ENCODE peak calls at places on chromosomes 7 and 10, in seven cellular contexts. E is suprapubic skin, S is psoas muscle, J is lower lobe of right lung, Y is kidney, G is upper lobe of right lung, L is PC-9. D is an unnamed sample.

GRCh38 chr10:70477661-70478162 is 855 bp upstream of the PALD1 start:
- DNase-seq in E (no peak), S (peak), J (no peak), Y (peak), G (no peak), L (peak), D (peak)

GRCh38 chr7:140564643-140565042 is 76.0 kb downstream of the DENND2A start:
- DNase-seq in E (no peak), S (no peak), J (no peak), Y (peak), G (no peak), L (peak), D (peak)

GRCh38 chr10:116324951-116325635 is 845 bp downstream of the CCDC172 start:
- DNase-seq in E (no peak), S (no peak), J (no peak), Y (no peak), G (no peak), L (no peak), D (no peak)

GRCh38 chr10:127600479-127600878 is 51.4 kb downstream of the NPS start:
- DNase-seq in E (no peak), S (no peak), J (no peak), Y (no peak), G (no peak), L (no peak), D (no peak)

GRCh38 chr10:74738052-74738451 is 88.3 kb upstream of the KAT6B start:
- DNase-seq in E (no peak), S (no peak), J (no peak), Y (no peak), G (no peak), L (no peak), D (no peak)

GRCh38 chr10:13860886-13861285 is 274.1 kb downstream of the PRPF18 start:
- DNase-seq in E (no peak), S (no peak), J (no peak), Y (no peak), G (no peak), L (no peak), D (no peak)

GRCh38 chr7:23353172-23353571 is 54.0 kb downstream of the MALSU1 start:
- DNase-seq in E (no peak), S (no peak), J (no peak), Y (no peak), G (no peak), L (no peak), D (no peak)

GRCh38 chr10:63515002-63515763 is 6.0 kb upstream of the REEP3 start:
- DNase-seq in E (no peak), S (no peak), J (no peak), Y (no peak), G (no peak), L (peak), D (no peak)

GRCh38 chr10:106576534-106576933 is 588.0 kb downstream of the SORCS1 start:
- DNase-seq in E (no peak), S (no peak), J (no peak), Y (no peak), G (no peak), L (no peak), D (no peak)

GRCh38 chr10:76871697-76872295 is 765.8 kb downstream of the KCNMA1 start:
- DNase-seq in E (no peak), S (no peak), J (no peak), Y (no peak), G (no peak), L (no peak), D (no peak)

GRCh38 chr10:69655124-69655867 is 25.2 kb downstream of the FAM241B start:
- DNase-seq in E (no peak), S (peak), J (no peak), Y (peak), G (no peak), L (no peak), D (no peak)

DNA sequence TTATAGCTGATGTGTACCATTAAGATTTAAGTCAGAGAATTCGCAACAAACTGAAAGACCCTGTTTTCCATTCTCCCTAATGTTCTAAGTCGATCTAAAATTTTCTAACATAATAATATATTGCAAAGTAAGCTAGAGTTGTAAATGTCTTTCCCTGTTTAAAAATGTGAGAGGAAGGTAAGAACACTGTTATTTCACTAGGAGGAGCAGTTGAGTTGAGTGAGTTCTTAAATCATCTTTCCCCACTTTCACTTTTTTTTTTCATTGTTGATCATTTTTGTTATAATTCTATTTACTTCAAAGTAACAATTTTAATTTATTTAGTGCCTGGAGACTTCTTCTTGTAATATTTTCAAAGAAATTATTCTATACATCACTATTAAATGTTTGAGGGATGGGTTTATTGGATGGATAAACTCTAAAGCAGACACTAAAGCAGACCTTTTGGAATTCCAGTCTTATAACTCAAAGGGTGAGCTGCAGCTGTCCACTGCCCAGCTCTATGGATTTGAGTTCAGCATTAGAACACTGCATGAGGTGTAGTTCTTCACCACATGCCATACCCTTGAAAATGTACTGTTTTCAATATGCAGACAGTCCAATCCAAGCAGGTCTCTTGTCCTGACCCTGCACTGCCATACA is 181.3 kb upstream of the FZD1 start:
- DNase-seq in E (no peak), S (no peak), J (no peak), Y (no peak), G (no peak), L (no peak), D (peak)
- H3K27ac ChIP-seq in E (no peak), S (no peak), J (no peak), Y (no peak), G (no peak), L (no peak), D (no peak)

GRCh38 chr10:90592903-90593302 is 264.9 kb downstream of the HTR7 start:
- DNase-seq in E (no peak), S (no peak), J (no peak), Y (peak), G (no peak), L (no peak), D (peak)
- TF ChIP-seq CTCF in E (no peak), S (no peak), J (peak), Y (no peak), G (peak), L (peak), D (peak)

DNA sequence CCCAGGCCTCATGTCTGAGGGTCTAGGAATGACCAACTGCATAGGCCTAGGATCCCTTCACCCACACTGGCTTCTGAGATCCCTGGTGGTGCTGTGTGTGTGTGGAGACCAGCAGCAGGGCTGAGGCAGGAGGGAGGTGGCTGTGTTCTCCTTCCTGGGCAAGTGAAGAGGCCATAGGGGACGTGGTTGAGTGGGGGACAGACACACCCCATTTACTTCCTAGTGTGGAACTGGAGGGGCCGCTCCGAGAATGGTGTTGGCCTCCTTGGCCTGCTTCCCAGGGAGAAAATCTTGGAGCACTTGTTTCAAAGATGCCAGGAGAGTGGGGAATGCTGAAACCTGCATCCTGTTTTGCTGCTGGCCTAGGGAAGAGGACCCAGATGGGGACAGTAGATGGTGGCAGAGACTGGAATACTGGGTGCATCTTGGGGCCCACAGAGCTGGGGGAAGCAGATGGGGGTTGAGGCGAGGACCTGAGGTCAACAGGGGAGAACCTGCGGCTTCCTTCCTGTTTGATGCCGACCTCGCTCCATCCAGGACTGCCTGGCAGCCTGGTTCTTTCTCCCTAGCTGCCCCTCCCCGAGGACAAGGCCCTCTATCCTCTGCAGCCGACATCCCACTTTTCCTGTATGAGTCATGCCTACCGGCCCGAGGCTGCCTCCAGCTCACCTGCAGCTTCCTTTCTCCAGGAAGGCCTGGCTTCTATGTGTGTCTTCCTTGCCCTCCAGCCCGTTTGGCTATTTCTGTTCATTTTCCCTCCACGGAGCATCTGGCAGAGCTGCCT is 19.2 kb downstream of the UBTD1 start:
- DNase-seq in E (no peak), S (no peak), J (no peak), Y (peak), G (peak), L (peak), D (peak)
- H3K27ac ChIP-seq in E (no peak), S (peak), J (peak), Y (no peak), G (peak), L (no peak), D (peak)

GRCh38 chr10:48711830-48712229 is 27.2 kb downstream of the WDFY4 start:
- DNase-seq in E (no peak), S (no peak), J (no peak), Y (no peak), G (no peak), L (no peak), D (no peak)
- TF ChIP-seq CTCF in E (no peak), S (no peak), J (no peak), Y (no peak), G (no peak), L (no peak), D (no peak)

GRCh38 chr10:103729851-103730250 is 125.5 kb downstream of the SH3PXD2A start:
- DNase-seq in E (no peak), S (no peak), J (no peak), Y (no peak), G (no peak), L (no peak), D (no peak)
- H3K27ac ChIP-seq in E (no peak), S (no peak), J (no peak), Y (no peak), G (no peak), L (no peak), D (peak)

GRCh38 chr7:155178096-155178495 is 108.0 kb downstream of the HTR5A start:
- DNase-seq in E (no peak), S (no peak), J (no peak), Y (no peak), G (no peak), L (no peak), D (no peak)
- TF ChIP-seq CTCF in E (no peak), S (no peak), J (no peak), Y (no peak), G (no peak), L (no peak), D (no peak)

GRCh38 chr10:130560573-130560972 is 424.4 kb downstream of the GLRX3 start:
- DNase-seq in E (no peak), S (no peak), J (no peak), Y (no peak), G (peak), L (no peak), D (no peak)
- H3K27ac ChIP-seq in E (no peak), S (no peak), J (no peak), Y (no peak), G (no peak), L (no peak), D (no peak)

DNA sequence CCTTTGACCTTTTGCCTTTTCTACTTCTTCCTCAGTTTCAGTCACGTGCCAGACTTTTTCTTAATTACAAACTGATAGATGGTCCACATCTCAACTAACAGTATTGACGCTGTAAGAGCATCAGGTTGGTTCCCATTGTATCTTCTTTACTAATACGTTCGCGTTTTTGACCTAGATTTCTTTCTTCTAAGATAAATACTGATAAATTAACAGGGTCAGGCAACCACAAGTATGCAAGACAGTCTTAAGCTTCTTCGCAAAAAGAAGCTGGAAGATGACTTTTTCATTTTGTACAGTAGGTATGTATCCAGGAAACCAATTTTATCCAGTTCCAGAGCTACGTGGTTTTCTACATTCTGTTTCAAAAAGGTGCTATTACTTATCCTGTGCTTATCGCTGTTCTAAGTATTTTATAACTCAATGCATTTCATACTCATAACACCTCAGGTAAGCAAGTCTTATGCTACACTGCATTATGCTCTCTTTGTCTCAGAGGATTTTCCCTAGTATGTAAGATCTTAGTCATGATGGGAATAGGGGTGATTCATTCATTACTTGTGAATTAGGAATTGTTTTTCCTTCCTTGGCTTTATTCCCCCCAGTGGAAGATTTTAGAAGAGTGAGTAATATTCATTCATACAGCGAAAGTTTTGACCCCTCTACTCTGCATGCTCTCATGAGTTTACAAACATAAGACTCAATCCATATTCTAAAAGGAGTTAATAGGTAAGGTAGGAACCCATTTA is 955 bp downstream of the DUS4L start:
- DNase-seq in E (no peak), S (no peak), J (no peak), Y (no peak), G (no peak), L (peak), D (peak)
- TF ChIP-seq CTCF in E (no peak), S (no peak), J (no peak), Y (no peak), G (no peak), L (no peak), D (no peak)

GRCh38 chr7:100837099-100837836 is 9.9 kb upstream of the EPHB4 start:
- DNase-seq in E (peak), S (peak), J (peak), Y (peak), G (peak), L (peak), D (peak)
- H3K27ac ChIP-seq in E (peak), S (peak), J (peak), Y (peak), G (peak), L (no peak), D (peak)

DNA sequence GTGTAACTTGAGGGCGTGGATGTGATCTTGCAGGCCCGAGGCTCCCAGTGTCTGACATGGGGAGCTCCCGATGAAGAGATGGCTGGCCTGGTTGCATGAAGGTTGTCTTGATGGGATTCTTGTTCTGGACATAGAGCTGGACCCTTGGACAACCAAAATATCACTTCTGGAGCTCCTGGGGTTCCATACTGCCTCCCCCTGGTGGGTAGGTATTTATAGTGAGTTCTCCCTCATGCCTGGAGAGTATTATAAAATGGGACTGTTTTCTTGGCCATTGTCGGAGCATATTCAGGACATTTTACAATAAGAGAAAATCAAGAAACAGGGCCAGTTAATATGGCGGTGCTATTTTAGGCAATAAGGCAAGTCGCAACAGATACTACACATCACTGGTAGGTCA is 32.6 kb upstream of the GIMAP8 start:
- DNase-seq in E (peak), S (no peak), J (no peak), Y (no peak), G (no peak), L (no peak), D (no peak)
- TF ChIP-seq CTCF in E (no peak), S (no peak), J (no peak), Y (no peak), G (no peak), L (no peak), D (no peak)

D was measured in RWPE1.